ENCODE peak calls at places on chromosomes 7 and 10, in six cellular contexts. Y, V, W, H, L and R are unnamed samples.
A peak's percentile ranks its signal among the peaks of the same experiment; 100 is the strongest.

GRCh38 chr7:132899833-132900232 is 182.1 kb downstream of the CHCHD3 start:
- DNase-seq in Y (no peak), V (no peak), W (no peak), H (no peak), L (no peak), R (no peak)

GRCh38 chr7:48140001-48140681 is 31.1 kb upstream of the ABCA13 start:
- DNase-seq in Y (no peak), V (no peak), W (no peak), H (peak; percentile 98), L (no peak), R (no peak)

GRCh38 chr7:79182283-79182682 is 271.2 kb downstream of the MAGI2 start:
- DNase-seq in Y (peak; percentile 90), V (no peak), W (no peak), H (no peak), L (no peak), R (peak; percentile 39)

GRCh38 chr10:71456631-71457030 is 59.9 kb downstream of the CDH23 start:
- DNase-seq in Y (no peak), V (no peak), W (no peak), H (no peak), L (no peak), R (no peak)

GRCh38 chr10:103507235-103508191 is 14.0 kb downstream of the NEURL1 start:
- DNase-seq in Y (no peak), V (no peak), W (no peak), H (no peak), L (no peak), R (no peak)

GRCh38 chr7:7786595-7786994 is 68.2 kb upstream of the RPA3 start:
- DNase-seq in Y (no peak), V (no peak), W (no peak), H (no peak), L (no peak), R (no peak)

GRCh38 chr10:114623661-114624294 is 34.3 kb downstream of the ABLIM1 start:
- DNase-seq in Y (peak; percentile 88), V (no peak), W (no peak), H (peak; percentile 96), L (no peak), R (no peak)

GRCh38 chr10:17771027-17771426 is 19.0 kb downstream of the TMEM236 start:
- DNase-seq in Y (no peak), V (no peak), W (no peak), H (no peak), L (no peak), R (no peak)

GRCh38 chr10:110619514-110619913 is 24.6 kb upstream of the RBM20 start:
- DNase-seq in Y (no peak), V (no peak), W (no peak), H (no peak), L (no peak), R (no peak)

DNA sequence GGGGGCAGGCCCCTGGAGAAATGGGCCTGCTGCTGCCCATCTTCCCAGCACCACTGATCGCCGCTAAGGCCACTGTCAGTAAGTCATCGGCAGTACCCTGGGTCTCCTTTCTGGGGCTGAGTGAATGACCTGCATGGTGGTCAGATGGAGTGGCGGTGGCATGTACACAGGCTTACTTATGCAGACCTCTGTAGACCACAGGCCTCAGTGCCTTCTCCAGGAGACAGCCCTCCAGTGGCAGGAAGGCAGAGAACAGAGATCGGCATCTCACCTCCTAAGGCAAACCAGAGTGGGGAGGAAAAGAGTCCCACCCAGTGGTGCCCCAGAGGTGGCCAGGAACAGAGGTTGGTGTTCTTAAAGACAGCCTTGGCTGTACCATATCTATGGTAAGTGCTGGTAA is 22.8 kb upstream of the LRRC4 start:
- DNase-seq in Y (no peak), V (no peak), W (no peak), H (no peak), L (no peak), R (no peak)
- TF ChIP-seq CTCF in Y (no peak), V (no peak), W (no peak), H (no peak), L (no peak), R (no peak)

GRCh38 chr7:158864833-158865232 is 8.5 kb downstream of the DYNC2I1 start:
- DNase-seq in Y (no peak), V (no peak), W (no peak), H (no peak), L (no peak), R (no peak)

GRCh38 chr7:158861936-158862704 is 5.8 kb downstream of the DYNC2I1 start:
- DNase-seq in Y (no peak), V (no peak), W (no peak), H (no peak), L (no peak), R (no peak)

GRCh38 chr7:158864507-158864820 is 8.1 kb downstream of the DYNC2I1 start:
- DNase-seq in Y (no peak), V (no peak), W (no peak), H (no peak), L (no peak), R (no peak)

GRCh38 chr7:158865462-158865922 is 9.1 kb downstream of the DYNC2I1 start:
- DNase-seq in Y (no peak), V (no peak), W (no peak), H (no peak), L (no peak), R (no peak)

GRCh38 chr7:158863611-158864506 is 7.5 kb downstream of the DYNC2I1 start:
- DNase-seq in Y (peak; percentile 60), V (peak; percentile 74), W (no peak), H (peak; percentile 68), L (no peak), R (peak; percentile 45)
- H3K4me3 ChIP-seq in Y (peak overlapping the region; percentile 31), V (peak overlapping the region; percentile 57), W (peak overlapping the region; percentile 44), H (peak overlapping the region; percentile 51), L (peak overlapping the region; percentile 41), R (peak overlapping the region; percentile 50)

GRCh38 chr10:125734148-125734547 is 14.6 kb downstream of the EDRF1 start:
- DNase-seq in Y (no peak), V (no peak), W (no peak), H (no peak), L (no peak), R (no peak)
- H3K36me3 ChIP-seq in Y (peaks cover 32% of the 10 kb centered on the region), V (no peaks in the 10 kb centered on the region), W (peaks cover 80% of the 10 kb centered on the region), H (peaks cover 30% of the 10 kb centered on the region), L (peaks cover 61% of the 10 kb centered on the region), R (peaks cover 1% of the 10 kb centered on the region)

GRCh38 chr10:6213257-6213905 is 10.6 kb downstream of the PFKFB3 start:
- DNase-seq in Y (no peak), V (no peak), W (no peak), H (no peak), L (no peak), R (no peak)

GRCh38 chr10:6213908-6214307 is 11.2 kb downstream of the PFKFB3 start:
- DNase-seq in Y (no peak), V (no peak), W (no peak), H (no peak), L (no peak), R (no peak)

GRCh38 chr10:6212266-6212640 is 9.5 kb downstream of the PFKFB3 start:
- DNase-seq in Y (no peak), V (no peak), W (no peak), H (no peak), L (no peak), R (no peak)

GRCh38 chr10:6212806-6213205 is 10.1 kb downstream of the PFKFB3 start:
- DNase-seq in Y (no peak), V (no peak), W (no peak), H (no peak), L (no peak), R (no peak)

GRCh38 chr10:6211341-6212265 is 8.9 kb downstream of the PFKFB3 start:
- DNase-seq in Y (peak; percentile 46), V (peak; percentile 56), W (no peak), H (no peak), L (no peak), R (no peak)
- TF ChIP-seq CTCF in Y (no peak), V (no peak), W (no peak), H (no peak), L (no peak), R (no peak)

DNA sequence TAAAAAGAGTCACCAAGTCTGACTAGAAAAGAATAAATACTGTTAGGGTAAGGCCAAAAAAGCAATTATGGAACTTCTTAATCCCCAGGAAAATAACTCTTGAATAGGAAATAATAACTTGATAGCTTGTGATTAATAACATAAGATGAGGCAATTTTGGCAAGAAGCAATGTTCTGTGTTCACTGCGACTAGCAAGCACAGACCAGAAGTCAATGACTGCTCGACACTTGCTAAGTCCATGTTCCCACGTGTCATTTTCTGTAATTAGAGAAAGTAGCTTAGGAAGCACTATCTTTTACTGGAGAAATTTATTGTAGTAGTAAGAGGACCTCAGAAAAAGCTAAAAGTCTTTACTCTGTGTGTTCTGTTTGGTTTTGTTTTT is 97.1 kb downstream of the AGMO start:
- DNase-seq in Y (no peak), V (no peak), W (no peak), H (no peak), L (no peak), R (no peak)
- H3K4me3 ChIP-seq in Y (no peak overlapping the region), V (no peak overlapping the region), W (no peak overlapping the region), H (no peak overlapping the region), L (no peak overlapping the region), R (no peak overlapping the region)

GRCh38 chr7:100887955-100888481 is 1.5 kb downstream of the UFSP1 start:
- DNase-seq in Y (no peak), V (peak; percentile 25), W (no peak), H (no peak), L (no peak), R (no peak)
- H3K36me3 ChIP-seq in Y (peaks cover 55% of the 10 kb centered on the region), V (no peaks in the 10 kb centered on the region), W (peaks cover 18% of the 10 kb centered on the region), H (peaks cover 23% of the 10 kb centered on the region), L (peaks cover 40% of the 10 kb centered on the region), R (peaks cover 3% of the 10 kb centered on the region)

GRCh38 chr7:27165089-27165654 is at the start of gene HOXA9:
- DNase-seq in Y (peak; percentile 61), V (no peak), W (no peak), H (no peak), L (no peak), R (no peak)

GRCh38 chr7:27165655-27166474 is 528 bp upstream of the HOXA9 start:
- DNase-seq in Y (no peak), V (no peak), W (no peak), H (no peak), L (no peak), R (no peak)

GRCh38 chr7:27162930-27163775 is 2.2 kb downstream of the HOXA9 start:
- DNase-seq in Y (no peak), V (no peak), W (no peak), H (no peak), L (no peak), R (no peak)

GRCh38 chr7:27163776-27164380 is 1.5 kb downstream of the HOXA9 start:
- DNase-seq in Y (no peak), V (no peak), W (no peak), H (no peak), L (no peak), R (no peak)

GRCh38 chr7:27164381-27165088 is 802 bp downstream of the HOXA9 start:
- DNase-seq in Y (no peak), V (no peak), W (no peak), H (no peak), L (no peak), R (no peak)
- TF ChIP-seq CTCF in Y (no peak), V (no peak), W (no peak), H (no peak), L (no peak), R (peak; percentile 9)

DNA sequence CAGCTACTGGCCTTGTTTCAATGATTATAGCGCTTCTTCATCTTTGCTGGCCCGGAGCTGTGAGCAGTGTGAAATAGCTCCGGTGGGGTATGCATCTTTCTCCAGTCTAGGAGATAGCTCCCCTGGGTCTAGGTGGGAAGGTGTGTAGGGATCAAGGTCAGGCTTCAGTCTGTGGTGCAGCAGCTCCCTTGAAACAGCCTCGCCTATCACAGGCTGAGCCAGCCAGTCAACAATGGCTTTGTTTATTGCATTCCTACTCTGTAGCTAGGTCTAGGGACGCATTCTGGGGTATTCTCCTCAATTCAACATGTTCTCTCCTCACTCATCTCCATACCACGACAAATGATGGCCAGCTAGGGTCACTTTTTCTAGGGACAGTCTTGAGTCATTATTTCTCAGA is 646.8 kb upstream of the IGFBP3 start:
- DNase-seq in Y (no peak), V (no peak), W (no peak), H (no peak), L (no peak), R (no peak)
- H3K4me3 ChIP-seq in Y (no peak overlapping the region), V (no peak overlapping the region), W (no peak overlapping the region), H (no peak overlapping the region), L (no peak overlapping the region), R (no peak overlapping the region)